ENCODE peak calls at places on chromosomes 11 and 22, in four cellular contexts. Q, G, X and B are unnamed samples.
A peak's percentile ranks its signal among the peaks of the same experiment; 100 is the strongest.

GRCh38 chr11:46696212-46696558 is 4.2 kb downstream of the ARHGAP1 start:
- DNase-seq in G (no peak), X (no peak), Q (no peak), B (no peak)

GRCh38 chr11:68855205-68855978 is 13.7 kb upstream of the CPT1A start:
- DNase-seq in X (no peak), Q (no peak), G (no peak), B (no peak)

GRCh38 chr11:118657238-118657637 is 22.2 kb downstream of the TREH start:
- DNase-seq in X (no peak), G (no peak), Q (no peak), B (no peak)

GRCh38 chr11:73196576-73196975 is 21.5 kb upstream of the P2RY2 start:
- DNase-seq in G (no peak), X (no peak), Q (no peak), B (no peak)

GRCh38 chr11:73350908-73351636 is 25.1 kb upstream of the RELT start:
- DNase-seq in X (peak; percentile 47), Q (peak; percentile 57), G (no peak), B (no peak)

GRCh38 chr11:36750349-36750748 is 152.3 kb upstream of the RAG2 start:
- DNase-seq in Q (no peak), G (no peak), X (no peak), B (no peak)

GRCh38 chr22:34702279-34702678 is 363.7 kb upstream of the ISX start:
- DNase-seq in Q (no peak), G (no peak), X (no peak), B (no peak)

GRCh38 chr22:50717709-50718351 is 20.2 kb upstream of the ACR start:
- DNase-seq in G (no peak), Q (no peak), X (no peak), B (no peak)

GRCh38 chr11:15947681-15948648 is 408.4 kb downstream of the SOX6 start:
- DNase-seq in X (no peak), G (no peak), Q (no peak), B (no peak)

GRCh38 chr11:7612661-7613393 is 60.5 kb downstream of the CYB5R2 start:
- DNase-seq in X (no peak), Q (no peak), G (peak; percentile 52), B (peak; percentile 35)